ENCODE peak calls at places on chromosomes 3 and 15, in seven cellular contexts. O is HFFc6; B is A549; T is NCI-H2081; H is neuronal stem cell; M is Jurkat, Clone E6-1; Z is brain microvascular endothelial cell. C is an unnamed sample.

GRCh38 chr3:97487587-97487986 is 277.0 kb upstream of the ARL6 start:
- DNase-seq in T (no peak), Z (no peak), M (no peak), O (no peak), B (no peak), H (no peak), C (no peak)

GRCh38 chr3:146970236-146970635 is 365.1 kb upstream of the PLSCR5 start:
- DNase-seq in Z (no peak), O (peak; percentile 28), H (no peak), T (no peak), B (no peak), M (no peak), C (no peak)

GRCh38 chr3:51637941-51638471 is 33.0 kb upstream of the TEX264 start:
- DNase-seq in O (peak; percentile 67), Z (peak; percentile 72), M (peak; percentile 64), B (peak; percentile 83), T (no peak), H (peak; percentile 17), C (peak; percentile 50)

GRCh38 chr15:48582472-48583235 is 62.9 kb downstream of the FBN1 start:
- DNase-seq in B (no peak), Z (peak; percentile 99), T (no peak), M (no peak), O (no peak), H (no peak), C (peak; percentile 12)

GRCh38 chr3:77707271-77707670 is 667.4 kb downstream of the ROBO2 start:
- DNase-seq in H (no peak), T (no peak), B (no peak), Z (no peak), M (no peak), O (no peak), C (no peak)

GRCh38 chr3:24235121-24235520 is 259.5 kb downstream of the THRB start:
- DNase-seq in H (no peak), B (peak; percentile 20), T (no peak), O (peak; percentile 11), M (no peak), Z (no peak), C (peak; percentile 50)

GRCh38 chr3:123071146-123071545 is 4.3 kb downstream of the PDIA5 start:
- DNase-seq in M (no peak), T (peak; percentile 44), O (no peak), Z (no peak), H (no peak), B (peak; percentile 30), C (no peak)

GRCh38 chr15:49313650-49314049 is 109.4 kb upstream of the FGF7 start:
- DNase-seq in T (no peak), H (no peak), O (peak; percentile 82), Z (peak; percentile 70), M (peak; percentile 26), B (no peak), C (peak; percentile 31)

GRCh38 chr15:90412356-90413194 is 24.5 kb downstream of the IQGAP1 start:
- DNase-seq in O (peak; percentile 44), B (peak; percentile 47), T (no peak), H (no peak), M (peak; percentile 55), Z (peak; percentile 69), C (no peak)

GRCh38 chr3:117526485-117527079 is 817.0 kb downstream of the TUSC7 start:
- DNase-seq in M (peak; percentile 12), O (peak; percentile 20), H (no peak), B (peak; percentile 42), Z (peak; percentile 34), T (peak; percentile 20), C (no peak)

GRCh38 chr15:60682615-60683014 is 203.7 kb upstream of the ICE2 start:
- DNase-seq in B (no peak), T (no peak), M (no peak), H (no peak), Z (no peak), O (no peak), C (no peak)

GRCh38 chr3:191783039-191783438 is 322.1 kb downstream of the PYDC2 start:
- DNase-seq in M (no peak), H (no peak), T (no peak), B (no peak), Z (no peak), O (no peak), C (no peak)

GRCh38 chr3:187989458-187990153 is 164.4 kb upstream of the LPP start:
- DNase-seq in O (no peak), M (no peak), T (peak; percentile 93), B (no peak), Z (no peak), H (peak; percentile 67), C (no peak)

GRCh38 chr3:177050466-177051237 is 146.6 kb downstream of the TBL1XR1 start:
- DNase-seq in M (peak; percentile 43), T (peak; percentile 51), H (no peak), B (peak; percentile 45), O (peak; percentile 42), Z (peak; percentile 25), C (peak; percentile 54)

GRCh38 chr3:169657351-169658124 is 6.0 kb downstream of the MECOM start:
- DNase-seq in T (peak; percentile 65), H (no peak), B (no peak), Z (no peak), M (no peak), O (no peak), C (no peak)

GRCh38 chr3:10249833-10250232 is 1.6 kb downstream of the TATDN2 start:
- DNase-seq in O (peak; percentile 20), M (no peak), T (no peak), Z (no peak), H (no peak), B (no peak), C (no peak)

GRCh38 chr3:32500880-32501784 is 1.5 kb downstream of the CMTM6 start:
- DNase-seq in M (no peak), H (no peak), B (no peak), T (no peak), Z (no peak), O (no peak), C (no peak)

GRCh38 chr3:72798552-72799195 is 49.6 kb downstream of the SHQ1 start:
- DNase-seq in O (no peak), M (no peak), Z (peak; percentile 12), B (no peak), H (no peak), T (no peak), C (no peak)

GRCh38 chr3:32313723-32314473 is 75.4 kb downstream of the CMTM8 start:
- DNase-seq in M (no peak), O (no peak), T (no peak), Z (peak; percentile 45), B (no peak), H (no peak), C (peak; percentile 26)

GRCh38 chr15:90230071-90230494 is 3.7 kb downstream of the CIB1 start:
- DNase-seq in H (no peak), T (no peak), B (no peak), Z (no peak), O (no peak), M (no peak), C (no peak)

GRCh38 chr15:59366368-59367021 is 6.2 kb downstream of the MYO1E start:
- DNase-seq in B (peak; percentile 55), Z (no peak), M (no peak), H (no peak), T (no peak), O (no peak), C (no peak)

GRCh38 chr3:16511561-16512434 is 1.7 kb downstream of the RFTN1 start:
- DNase-seq in B (no peak), O (peak; percentile 70), H (no peak), T (peak; percentile 35), Z (peak; percentile 89), M (peak; percentile 82), C (peak; percentile 61)

GRCh38 chr3:51295625-51296024 is 89.5 kb upstream of the MANF start:
- DNase-seq in M (no peak), T (no peak), O (no peak), B (no peak), Z (no peak), H (no peak), C (no peak)

C was measured in RCC 7860.